ENCODE peak calls at places on chromosomes 11 and 22, in four cellular contexts. Y is endodermal cell; S is astrocyte of the spinal cord; R is CD8-positive, alpha-beta T cell. J is an unnamed sample.

GRCh38 chr22:23240639-23241389 is 60.5 kb downstream of the BCR start:
- DNase-seq in Y (peak; percentile 81), S (no peak), R (peak; percentile 18), J (no peak)

GRCh38 chr11:1054143-1055108 is 17.9 kb upstream of the MUC6 start:
- DNase-seq in Y (no peak), S (no peak), R (no peak), J (no peak)

GRCh38 chr22:28025333-28025732 is 106.3 kb upstream of the PITPNB start:
- DNase-seq in Y (no peak), S (no peak), R (no peak), J (no peak)

GRCh38 chr11:69326622-69327219 is 32.8 kb downstream of the MYEOV start:
- DNase-seq in Y (peak; percentile 6), S (no peak), R (peak; percentile 2), J (no peak)

GRCh38 chr11:121555172-121555571 is 102.4 kb upstream of the SORL1-AS1 start:
- DNase-seq in Y (peak; percentile 30), S (no peak), R (no peak), J (no peak)

GRCh38 chr11:82195251-82195650 is 538.4 kb downstream of the FAM181B start:
- DNase-seq in Y (no peak), S (no peak), R (no peak), J (no peak)

GRCh38 chr22:30170126-30170525 is 76.4 kb downstream of the LIF start:
- DNase-seq in Y (no peak), S (no peak), R (no peak), J (no peak)

GRCh38 chr22:41779889-41780505 is 20.5 kb upstream of the CCDC134 start:
- DNase-seq in Y (no peak), S (no peak), R (no peak), J (no peak)

GRCh38 chr11:27497284-27497866 is 9.2 kb downstream of the LIN7C start:
- DNase-seq in Y (no peak), S (peak; percentile 45), R (no peak), J (no peak)

GRCh38 chr22:49016909-49017768 is 810.5 kb downstream of the BRD1 start:
- DNase-seq in Y (peak; percentile 37), S (no peak), R (no peak), J (no peak)

GRCh38 chr11:111021131-111021530 is 224.4 kb upstream of the POU2AF2 start:
- DNase-seq in Y (no peak), S (peak; percentile 46), R (no peak), J (no peak)

GRCh38 chr22:37254867-37255233 is 10.8 kb upstream of the RAC2 start:
- DNase-seq in Y (no peak), S (peak; percentile 34), R (no peak), J (no peak)

GRCh38 chr11:44627911-44628729 is 62.7 kb downstream of the CD82 start:
- DNase-seq in Y (peak; percentile 53), S (peak; percentile 39), R (peak; percentile 1), J (no peak)

DNA sequence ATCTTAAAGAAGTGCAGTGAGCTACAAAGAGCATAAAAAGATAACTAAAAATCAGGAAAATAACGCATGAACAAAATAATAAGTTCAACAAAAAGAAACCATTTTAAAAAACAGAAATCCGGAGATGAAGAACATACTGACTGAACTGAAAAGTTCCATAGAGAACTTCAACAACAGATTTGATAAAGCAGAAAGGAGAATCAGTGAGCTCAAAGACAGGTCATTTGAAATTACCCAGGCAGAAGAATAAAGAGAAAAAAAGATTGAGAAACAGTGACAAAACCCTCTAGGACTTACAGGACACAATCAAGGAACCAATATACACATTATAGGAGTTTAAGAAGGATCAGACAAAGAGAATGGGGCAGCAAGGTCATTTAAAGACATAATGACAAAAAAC is 334.3 kb downstream of the NTM start:
- DNase-seq in Y (no peak), S (no peak), R (no peak), J (no peak)
- TF ChIP-seq CTCF in Y (no peak), S (no peak), R (no peak), J (no peak)

DNA sequence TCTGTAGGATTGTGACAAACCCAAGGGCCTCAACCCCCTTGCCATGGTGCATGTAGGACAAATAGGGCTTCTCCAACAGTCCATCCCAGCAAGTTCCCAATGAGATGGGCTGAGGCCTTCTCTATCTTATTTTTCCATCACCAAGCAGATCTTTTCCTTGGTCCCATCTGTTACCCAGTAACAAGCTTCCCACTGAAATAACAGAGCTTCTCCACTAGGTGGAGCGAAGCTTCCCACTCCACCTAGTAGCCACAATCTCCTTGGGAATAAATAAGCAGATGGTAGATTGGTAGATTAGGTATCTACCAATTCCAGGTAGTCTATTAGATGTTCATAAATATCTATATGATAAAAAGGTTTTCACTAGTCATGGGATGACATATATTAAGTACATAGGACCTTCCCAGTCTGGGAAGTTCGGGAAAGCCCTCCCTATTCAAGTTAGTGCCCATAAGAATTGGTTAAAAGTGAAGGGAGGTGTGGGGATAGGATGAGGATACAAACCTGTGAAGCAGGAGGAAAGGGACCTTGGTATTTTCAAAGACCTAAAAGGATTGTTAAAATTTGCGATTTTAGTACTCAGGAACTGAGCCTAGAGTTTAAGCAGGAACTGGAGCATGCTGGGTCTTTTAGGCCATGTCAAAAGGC is 5.9 kb upstream of the OR52L1 start:
- DNase-seq in Y (no peak), S (no peak), R (no peak), J (no peak)
- TF ChIP-seq CTCF in Y (peak; percentile 86), S (peak; percentile 16), R (no peak), J (peak; percentile 31)

DNA sequence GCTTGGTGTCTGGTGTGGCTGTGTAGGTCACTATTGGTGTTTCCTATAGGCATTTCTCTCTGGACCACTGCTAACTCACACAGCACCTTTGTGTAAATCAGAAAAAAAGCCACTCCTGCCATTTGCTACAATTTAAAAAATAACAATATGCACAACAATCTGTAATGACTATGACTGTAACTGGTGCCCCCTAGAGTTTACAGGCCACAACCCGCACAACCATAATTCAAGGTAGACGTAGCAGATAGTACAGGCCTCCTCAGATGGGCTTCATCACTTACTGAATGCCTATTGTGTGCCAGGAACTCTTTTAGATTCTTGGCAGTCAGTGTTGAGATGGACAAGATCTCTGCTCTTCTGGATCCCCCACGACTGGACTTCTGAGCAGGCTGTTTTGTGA is 47.7 kb downstream of the SYT9 start:
- DNase-seq in Y (no peak), S (no peak), R (no peak), J (no peak)
- TF ChIP-seq CTCF in Y (peak; percentile 38), S (no peak), R (no peak), J (no peak)

GRCh38 chr11:92826597-92826996 is 142.9 kb upstream of the MTNR1B start:
- DNase-seq in Y (no peak), S (no peak), R (no peak), J (no peak)
- TF ChIP-seq CTCF in Y (peak; percentile 51), S (no peak), R (no peak), J (no peak)

DNA sequence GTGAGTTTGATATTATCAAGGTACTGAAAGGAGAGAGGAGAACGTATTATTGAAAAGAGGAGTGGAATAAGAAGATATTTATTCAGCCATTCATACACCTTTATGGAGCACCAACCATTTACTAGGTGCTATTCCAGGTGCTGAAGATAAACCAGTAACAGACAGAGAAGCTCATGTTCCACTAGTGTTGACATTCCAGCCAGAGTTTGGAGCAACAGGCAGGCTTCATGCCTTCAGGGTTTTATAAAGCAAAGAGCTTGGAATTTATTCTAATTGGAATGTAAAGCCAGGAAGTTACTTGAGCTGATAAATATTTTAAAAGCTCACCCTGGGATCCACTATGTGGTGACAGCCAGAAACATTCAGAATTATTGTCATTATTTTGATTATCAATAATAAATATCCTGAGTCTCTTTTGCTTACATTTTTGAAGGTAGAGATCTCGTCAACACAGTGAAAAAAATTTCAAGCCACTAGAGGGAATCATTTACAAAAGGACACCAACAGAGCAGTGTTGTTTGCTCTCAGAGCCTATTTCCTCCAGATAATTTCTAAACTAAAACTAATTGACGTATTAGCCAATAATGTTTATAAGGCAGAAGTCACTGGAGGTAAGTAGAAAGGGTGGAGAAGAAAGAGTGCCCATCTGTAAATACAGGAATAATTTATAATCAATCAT is 172.0 kb downstream of the KCNA4 start:
- DNase-seq in Y (no peak), S (no peak), R (no peak), J (no peak)
- TF ChIP-seq CTCF in Y (peak; percentile 54), S (no peak), R (no peak), J (peak; percentile 6)

GRCh38 chr11:119371778-119372182 is 9.7 kb downstream of the USP2 start:
- DNase-seq in Y (peak; percentile 40), S (no peak), R (no peak), J (no peak)
- TF ChIP-seq CTCF in Y (no peak), S (no peak), R (no peak), J (peak; percentile 50)

GRCh38 chr11:60756307-60757032 is at the start of gene MS4A15:
- DNase-seq in Y (peak; percentile 64), S (peak; percentile 1), R (no peak), J (no peak)
- TF ChIP-seq CTCF in Y (peak; percentile 75), S (peak; percentile 9), R (no peak), J (peak; percentile 29)

GRCh38 chr11:74070713-74071506 is 62.0 kb upstream of the UCP3 start:
- DNase-seq in Y (no peak), S (peak; percentile 31), R (no peak), J (no peak)
- TF ChIP-seq CTCF in Y (no peak), S (no peak), R (no peak), J (no peak)